ENCODE peak calls at places on chromosomes 11 and 22, in five cellular contexts. U is transverse colon, A is breast epithelium, B is HCT116, X is prostate gland. R is an unnamed sample. For H3K36me3, the result is how much of the 10 kb centered on the place peaks cover.

GRCh38 chr22:45587638-45588481 is 83.8 kb upstream of the ATXN10 start:
- DNase-seq in B (no peak), U (no peak), A (no peak), X (no peak), R (no peak)

GRCh38 chr22:44419429-44419828 is 78.6 kb downstream of the RTL6 start:
- DNase-seq in U (no peak), X (no peak), B (no peak), A (no peak), R (no peak)

GRCh38 chr11:2443406-2443805 is 908 bp downstream of the TRPM5 start:
- DNase-seq in X (no peak), A (no peak), U (no peak), B (no peak), R (no peak)

GRCh38 chr11:46360878-46361277 is 13.6 kb downstream of the DGKZ start:
- DNase-seq in X (no peak), B (no peak), A (no peak), U (no peak), R (no peak)

GRCh38 chr11:31106963-31107576 is 262.5 kb downstream of the DCDC1 start:
- DNase-seq in U (peak), B (peak), A (peak), X (peak), R (no peak)

GRCh38 chr22:32416556-32417085 is 4.6 kb upstream of the RTCB start:
- DNase-seq in U (no peak), B (no peak), X (no peak), A (no peak), R (peak)

GRCh38 chr22:22802346-22802970 is 85.2 kb upstream of the IGLL5 start:
- DNase-seq in U (no peak), B (no peak), A (no peak), X (no peak), R (peak)

GRCh38 chr11:75656044-75656726 is 12.7 kb downstream of the MAP6 start:
- DNase-seq in U (no peak), A (no peak), X (no peak), B (no peak), R (no peak)

GRCh38 chr11:1006762-1007161 is 29.8 kb downstream of the MUC6 start:
- DNase-seq in B (no peak), X (no peak), A (no peak), U (no peak), R (no peak)

GRCh38 chr22:48300877-48301276 is 1526.8 kb downstream of the BRD1 start:
- DNase-seq in U (no peak), A (no peak), X (no peak), B (no peak), R (no peak)

GRCh38 chr22:17407643-17408042 is 38.4 kb downstream of the CECR2 start:
- DNase-seq in U (no peak), X (no peak), B (no peak), A (no peak), R (no peak)

GRCh38 chr11:65486570-65487466 is 12.0 kb upstream of the MALAT1 start:
- DNase-seq in A (no peak), U (no peak), B (no peak), X (no peak), R (no peak)

GRCh38 chr11:45518853-45519545 is 146.4 kb downstream of the CHST1 start:
- DNase-seq in X (no peak), A (no peak), U (no peak), B (no peak), R (no peak)

GRCh38 chr11:85845052-85845631 is 10.0 kb upstream of the CCDC83 start:
- DNase-seq in B (no peak), U (no peak), A (no peak), X (no peak), R (no peak)

GRCh38 chr11:7576671-7577225 is 62.9 kb downstream of the PPFIBP2 start:
- DNase-seq in U (no peak), A (no peak), X (no peak), B (no peak), R (no peak)

GRCh38 chr11:71453911-71454304 is 905 bp downstream of the NADSYN1 start:
- DNase-seq in U (no peak), A (no peak), B (no peak), X (no peak), R (no peak)

GRCh38 chr11:128458316-128458715 is 129.0 kb downstream of the ETS1 start:
- DNase-seq in A (no peak), B (no peak), U (no peak), X (no peak), R (no peak)

GRCh38 chr11:133656100-133656635 is 123.9 kb upstream of the OPCML start:
- DNase-seq in B (no peak), U (no peak), A (no peak), X (no peak), R (no peak)

GRCh38 chr11:45684440-45684839 is 19.0 kb upstream of the CHST1 start:
- DNase-seq in B (no peak), A (no peak), U (no peak), X (no peak), R (no peak)

GRCh38 chr11:95790933-95791247 is 592 bp downstream of the CEP57 start:
- DNase-seq in A (peak), U (peak), X (peak), B (peak), R (no peak)

GRCh38 chr11:58525037-58525614 is 17.2 kb upstream of the OR5B21 start:
- DNase-seq in X (no peak), U (no peak), A (no peak), B (no peak), R (no peak)

GRCh38 chr11:47057374-47057773 is 119.3 kb downstream of the ARFGAP2 start:
- DNase-seq in X (no peak), U (no peak), A (no peak), B (no peak), R (no peak)

GRCh38 chr11:62127941-62128770 is 4.3 kb downstream of the INCENP start:
- DNase-seq in X (no peak), A (no peak), B (no peak), U (no peak), R (no peak)

DNA sequence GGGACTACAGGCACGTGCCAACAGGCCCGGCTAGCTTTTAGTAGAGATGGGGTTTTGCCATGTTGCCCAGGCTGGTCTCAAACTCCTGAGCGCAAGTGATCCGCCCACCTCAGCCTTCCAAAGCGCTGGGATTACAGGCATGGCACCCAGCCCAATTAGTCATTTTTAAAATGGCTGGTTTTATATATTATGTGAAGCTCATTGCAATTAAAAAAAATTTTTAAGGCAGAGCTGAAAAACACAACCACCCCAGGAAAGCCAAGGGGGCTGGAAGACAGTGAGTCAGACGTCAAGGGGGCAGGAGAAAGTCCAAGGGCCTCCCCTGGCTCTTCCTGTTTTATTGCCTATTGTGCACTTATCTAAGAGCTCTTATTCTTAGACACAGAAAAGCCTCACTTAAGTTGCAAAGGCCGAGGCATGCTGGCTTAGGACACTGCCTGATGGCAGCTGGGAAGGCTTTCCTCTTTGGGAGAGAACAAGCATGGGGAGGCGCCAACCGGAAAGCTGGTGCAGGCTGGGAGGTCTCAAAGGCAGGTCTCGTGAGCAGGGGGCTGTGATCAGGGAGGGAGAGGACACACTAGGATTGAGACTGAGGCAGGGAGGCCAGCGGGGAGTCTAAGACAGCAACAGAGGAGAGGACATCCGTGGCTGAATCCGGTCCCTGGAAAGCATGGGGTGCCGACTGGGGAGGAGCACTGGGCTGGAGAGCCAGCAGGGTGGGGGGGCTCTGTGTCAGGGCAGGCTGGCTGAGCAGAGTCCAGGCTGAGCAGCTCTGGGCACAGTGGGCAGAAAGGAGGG is 11.1 kb upstream of the OSM start:
- DNase-seq in U (no peak), A (no peak), X (no peak), B (no peak), R (no peak)
- TF ChIP-seq POLR2AphosphoS5 in U (no peak), A (no peak), X (peak), B (no peak), R (peak)

GRCh38 chr22:41524283-41524682 is 20.0 kb downstream of the POLR3H start:
- DNase-seq in B (no peak), U (peak), A (peak), X (peak), R (peak)

GRCh38 chr22:41525450-41526225 is 18.6 kb downstream of the POLR3H start:
- DNase-seq in A (no peak), B (no peak), X (no peak), U (no peak), R (no peak)

GRCh38 chr22:41526226-41526531 is 18.1 kb downstream of the POLR3H start:
- DNase-seq in A (no peak), B (no peak), X (no peak), U (no peak), R (no peak)

GRCh38 chr22:41523464-41524221 is 20.6 kb downstream of the POLR3H start:
- DNase-seq in X (no peak), U (no peak), A (no peak), B (no peak), R (no peak)

GRCh38 chr22:41524809-41525449 is 19.3 kb downstream of the POLR3H start:
- DNase-seq in B (no peak), X (no peak), A (no peak), U (peak), R (no peak)
- H3K36me3 ChIP-seq in B (under half), X (under half), A (under half), U (under half), R (half or more)

GRCh38 chr11:64306563-64306875 is 1.2 kb downstream of the ESRRA start:
- DNase-seq in U (no peak), B (no peak), X (no peak), A (no peak), R (no peak)

GRCh38 chr11:64306876-64307622 is 1.7 kb downstream of the ESRRA start:
- DNase-seq in B (no peak), A (no peak), X (no peak), U (peak), R (no peak)

GRCh38 chr11:64305075-64305690 is at the start of gene ESRRA:
- DNase-seq in B (peak), X (peak), A (peak), U (peak), R (peak)

GRCh38 chr11:64304316-64305072 is 830 bp upstream of the ESRRA start:
- DNase-seq in A (peak), B (peak), U (peak), X (peak), R (peak)

DNA sequence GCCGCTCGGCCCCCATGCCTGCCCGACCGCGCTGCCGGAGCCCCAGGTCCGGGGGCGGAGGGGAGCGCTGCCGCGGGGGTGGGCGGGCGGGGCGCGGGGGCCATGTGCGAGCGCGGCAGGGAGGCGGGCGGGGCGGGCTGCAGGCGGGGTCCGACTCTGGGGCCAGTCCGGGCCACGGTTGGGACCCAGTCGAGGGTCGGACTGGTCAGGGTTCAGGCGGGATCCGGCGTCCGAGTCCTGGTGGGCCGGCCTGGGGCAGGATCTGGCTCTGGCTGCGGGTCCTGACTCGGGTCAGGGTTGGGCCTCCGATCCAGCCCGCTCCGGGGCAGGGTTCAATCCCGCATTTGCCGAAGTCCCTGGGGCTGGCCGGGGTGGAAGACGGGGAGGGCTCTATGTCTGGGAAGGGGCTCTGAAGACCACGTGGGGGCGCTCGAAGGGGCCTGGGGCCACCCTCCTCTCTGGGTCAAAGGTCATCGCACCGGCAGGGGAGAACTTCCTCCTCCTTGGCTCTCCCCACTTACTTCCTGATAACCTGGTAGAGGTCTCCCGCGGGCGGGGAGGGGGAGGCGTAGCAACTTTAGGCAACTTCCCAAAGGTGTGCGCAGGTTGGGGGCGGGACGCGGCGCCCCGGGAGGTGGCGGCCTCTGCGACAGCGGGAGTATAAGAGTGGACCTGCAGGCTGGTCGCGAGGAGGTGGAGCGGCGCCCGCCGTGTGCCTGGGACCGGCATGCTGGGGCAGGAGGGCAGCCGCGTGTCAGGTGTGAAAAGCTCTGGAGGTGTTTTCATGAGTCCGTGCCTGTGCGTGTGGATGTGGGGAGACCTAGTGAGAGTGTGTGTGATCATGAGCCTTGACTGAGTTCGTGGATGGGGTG is 603 bp downstream of the ESRRA start:
- DNase-seq in A (no peak), B (peak), U (peak), X (peak), R (peak)
- TF ChIP-seq POLR2AphosphoS5 in A (no peak), B (peak), U (peak), X (peak), R (no peak)

GRCh38 chr22:41247703-41248102 is 7.0 kb upstream of the CHADL start:
- DNase-seq in X (no peak), U (no peak), A (no peak), B (no peak), R (no peak)
- H3K36me3 ChIP-seq in X (under half), U (under half), A (under half), B (under half), R (under half)

DNA sequence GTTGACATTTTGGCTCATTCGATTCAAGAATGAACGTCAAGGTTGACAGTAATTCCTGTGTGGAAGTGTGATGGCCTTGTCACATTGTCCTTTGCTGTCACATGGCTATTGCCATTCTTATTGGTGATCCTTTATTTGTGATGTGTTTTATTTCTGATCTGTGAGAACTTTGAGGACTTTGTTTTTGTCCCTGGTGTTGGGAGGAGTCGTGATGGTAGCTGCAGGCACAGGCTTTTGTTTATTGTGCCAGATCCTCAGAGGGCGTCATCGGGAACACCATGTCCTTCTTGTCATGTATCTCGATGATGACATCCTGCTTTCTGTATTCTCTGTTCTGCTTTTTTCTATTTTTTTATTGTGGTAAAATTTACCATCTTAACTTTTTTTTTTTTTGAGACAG is 5.6 kb downstream of the PICK1 start:
- DNase-seq in A (peak), B (no peak), X (peak), U (peak), R (no peak)
- TF ChIP-seq POLR2AphosphoS5 in A (peak), B (no peak), X (peak), U (no peak), R (no peak)

GRCh38 chr11:119839504-119840133 is 110.6 kb upstream of the NECTIN1 start:
- DNase-seq in U (no peak), A (no peak), B (no peak), X (no peak), R (no peak)
- H3K36me3 ChIP-seq in U (under half), A (under half), B (under half), X (under half), R (under half)

GRCh38 chr22:38201718-38202436 is at the start of gene MAFF:
- DNase-seq in B (peak), U (peak), A (peak), X (peak), R (peak)
- TF ChIP-seq POLR2AphosphoS5 in B (peak), U (peak), A (peak), X (peak), R (peak)

GRCh38 chr22:46844606-46845210 is 82.3 kb downstream of the TBC1D22A start:
- DNase-seq in X (no peak), U (no peak), A (no peak), B (no peak), R (no peak)
- H3K36me3 ChIP-seq in X (under half), U (under half), A (under half), B (under half), R (under half)

R was measured in esophagus muscularis mucosa.